ENCODE peak calls at places on chromosomes 13 and 19, in eight cellular contexts. One of them, this sample, is unnamed.

GRCh38 chr13:100075700-100076587 is 12.9 kb upstream of the PCCA start:
- DNase-seq in body of pancreas: no peak
- DNase-seq in left ventricle myocardium inferior: no peak
- DNase-seq in fibroblast of lung: no peak
- DNase-seq in OCI-LY7: no peak
- DNase-seq in mammary epithelial cell: no peak
- DNase-seq in breast epithelium: no peak
- DNase-seq in colonic mucosa: peak; percentile 25
- DNase-seq in this sample: no peak

GRCh38 chr13:54232700-54233099 is 1204.1 kb downstream of the OLFM4 start:
- DNase-seq in colonic mucosa: no peak
- DNase-seq in breast epithelium: no peak
- DNase-seq in left ventricle myocardium inferior: no peak
- DNase-seq in OCI-LY7: no peak
- DNase-seq in body of pancreas: no peak
- DNase-seq in fibroblast of lung: no peak
- DNase-seq in mammary epithelial cell: no peak
- DNase-seq in this sample: no peak

GRCh38 chr13:29140277-29140676 is 320.1 kb downstream of the MTUS2 start:
- DNase-seq in left ventricle myocardium inferior: peak; percentile 18
- DNase-seq in colonic mucosa: no peak
- DNase-seq in fibroblast of lung: peak; percentile 0
- DNase-seq in mammary epithelial cell: no peak
- DNase-seq in breast epithelium: no peak
- DNase-seq in body of pancreas: no peak
- DNase-seq in OCI-LY7: no peak
- DNase-seq in this sample: no peak

GRCh38 chr19:2385053-2385721 is 25.1 kb downstream of the TMPRSS9 start:
- DNase-seq in fibroblast of lung: peak; percentile 85
- DNase-seq in left ventricle myocardium inferior: no peak
- DNase-seq in breast epithelium: peak; percentile 66
- DNase-seq in OCI-LY7: peak; percentile 21
- DNase-seq in mammary epithelial cell: peak; percentile 89
- DNase-seq in colonic mucosa: peak; percentile 66
- DNase-seq in body of pancreas: peak; percentile 30
- DNase-seq in this sample: peak; percentile 96

GRCh38 chr19:50384685-50385535 is 763 bp downstream of the POLD1 start:
- DNase-seq in OCI-LY7: no peak
- DNase-seq in colonic mucosa: no peak
- DNase-seq in mammary epithelial cell: peak; percentile 68
- DNase-seq in body of pancreas: no peak
- DNase-seq in breast epithelium: no peak
- DNase-seq in left ventricle myocardium inferior: no peak
- DNase-seq in fibroblast of lung: peak; percentile 48
- DNase-seq in this sample: peak; percentile 25

GRCh38 chr13:79631260-79631659 is 150.3 kb downstream of the NDFIP2 start:
- DNase-seq in mammary epithelial cell: peak; percentile 97
- DNase-seq in left ventricle myocardium inferior: no peak
- DNase-seq in body of pancreas: no peak
- DNase-seq in fibroblast of lung: peak; percentile 75
- DNase-seq in breast epithelium: peak; percentile 65
- DNase-seq in colonic mucosa: no peak
- DNase-seq in OCI-LY7: no peak
- DNase-seq in this sample: peak; percentile 91

GRCh38 chr13:93625536-93625935 is 398.9 kb downstream of the GPC6 start:
- DNase-seq in mammary epithelial cell: no peak
- DNase-seq in left ventricle myocardium inferior: no peak
- DNase-seq in body of pancreas: no peak
- DNase-seq in OCI-LY7: no peak
- DNase-seq in fibroblast of lung: no peak
- DNase-seq in colonic mucosa: no peak
- DNase-seq in breast epithelium: no peak
- DNase-seq in this sample: no peak

GRCh38 chr19:51365211-51366049 is 758 bp downstream of the ETFB start:
- DNase-seq in breast epithelium: no peak
- DNase-seq in colonic mucosa: peak; percentile 53
- DNase-seq in left ventricle myocardium inferior: no peak
- DNase-seq in fibroblast of lung: peak; percentile 61
- DNase-seq in body of pancreas: peak; percentile 55
- DNase-seq in OCI-LY7: peak; percentile 58
- DNase-seq in mammary epithelial cell: peak; percentile 24
- DNase-seq in this sample: no peak

GRCh38 chr19:48739400-48739825 is 997 bp downstream of the RASIP1 start:
- DNase-seq in body of pancreas: no peak
- DNase-seq in fibroblast of lung: no peak
- DNase-seq in OCI-LY7: no peak
- DNase-seq in mammary epithelial cell: no peak
- DNase-seq in colonic mucosa: no peak
- DNase-seq in breast epithelium: no peak
- DNase-seq in left ventricle myocardium inferior: no peak
- DNase-seq in this sample: no peak

GRCh38 chr13:50075619-50076097 is 60.4 kb downstream of the KCNRG start:
- DNase-seq in mammary epithelial cell: peak; percentile 38
- DNase-seq in breast epithelium: no peak
- DNase-seq in colonic mucosa: no peak
- DNase-seq in body of pancreas: no peak
- DNase-seq in fibroblast of lung: no peak
- DNase-seq in OCI-LY7: peak; percentile 62
- DNase-seq in left ventricle myocardium inferior: no peak
- DNase-seq in this sample: no peak

GRCh38 chr13:99686157-99686572 is 184.9 kb downstream of the TM9SF2 start:
- DNase-seq in left ventricle myocardium inferior: peak; percentile 53
- DNase-seq in breast epithelium: no peak
- DNase-seq in body of pancreas: peak; percentile 66
- DNase-seq in colonic mucosa: peak; percentile 62
- DNase-seq in OCI-LY7: no peak
- DNase-seq in fibroblast of lung: peak; percentile 46
- DNase-seq in mammary epithelial cell: no peak
- DNase-seq in this sample: no peak

GRCh38 chr19:1400281-1401137 is 833 bp downstream of the GAMT start:
- DNase-seq in colonic mucosa: no peak
- DNase-seq in body of pancreas: peak; percentile 88
- DNase-seq in left ventricle myocardium inferior: peak; percentile 71
- DNase-seq in OCI-LY7: no peak
- DNase-seq in mammary epithelial cell: no peak
- DNase-seq in breast epithelium: no peak
- DNase-seq in fibroblast of lung: no peak
- DNase-seq in this sample: no peak

GRCh38 chr13:114151565-114152284 is 19.3 kb upstream of the RASA3 start:
- DNase-seq in mammary epithelial cell: peak; percentile 88
- DNase-seq in breast epithelium: peak; percentile 80
- DNase-seq in colonic mucosa: peak; percentile 93
- DNase-seq in fibroblast of lung: peak; percentile 41
- DNase-seq in left ventricle myocardium inferior: no peak
- DNase-seq in body of pancreas: peak; percentile 80
- DNase-seq in OCI-LY7: no peak
- DNase-seq in this sample: peak; percentile 84

GRCh38 chr19:10309423-10309822 is at the start of gene ZGLP1:
- DNase-seq in left ventricle myocardium inferior: no peak
- DNase-seq in colonic mucosa: no peak
- DNase-seq in mammary epithelial cell: no peak
- DNase-seq in body of pancreas: no peak
- DNase-seq in breast epithelium: no peak
- DNase-seq in OCI-LY7: no peak
- DNase-seq in fibroblast of lung: no peak
- DNase-seq in this sample: no peak

GRCh38 chr13:72565893-72566292 is 161.5 kb downstream of the MZT1 start:
- DNase-seq in OCI-LY7: peak; percentile 43
- DNase-seq in mammary epithelial cell: no peak
- DNase-seq in body of pancreas: no peak
- DNase-seq in colonic mucosa: no peak
- DNase-seq in breast epithelium: no peak
- DNase-seq in fibroblast of lung: no peak
- DNase-seq in left ventricle myocardium inferior: no peak
- DNase-seq in this sample: peak; percentile 11

GRCh38 chr13:50015263-50015662 is at the start of gene KCNRG:
- DNase-seq in breast epithelium: no peak
- DNase-seq in fibroblast of lung: peak; percentile 44
- DNase-seq in body of pancreas: no peak
- DNase-seq in colonic mucosa: no peak
- DNase-seq in mammary epithelial cell: peak; percentile 4
- DNase-seq in OCI-LY7: no peak
- DNase-seq in left ventricle myocardium inferior: no peak
- DNase-seq in this sample: no peak

GRCh38 chr19:35167251-35168119 is 12.9 kb downstream of the FXYD5 start:
- DNase-seq in left ventricle myocardium inferior: no peak
- DNase-seq in colonic mucosa: no peak
- DNase-seq in body of pancreas: no peak
- DNase-seq in fibroblast of lung: no peak
- DNase-seq in mammary epithelial cell: no peak
- DNase-seq in breast epithelium: no peak
- DNase-seq in OCI-LY7: no peak
- DNase-seq in this sample: no peak

GRCh38 chr19:35031072-35031881 is 1.0 kb downstream of the SCN1B start:
- DNase-seq in mammary epithelial cell: peak; percentile 11
- DNase-seq in fibroblast of lung: peak; percentile 32
- DNase-seq in breast epithelium: no peak
- DNase-seq in left ventricle myocardium inferior: peak; percentile 54
- DNase-seq in body of pancreas: no peak
- DNase-seq in colonic mucosa: no peak
- DNase-seq in OCI-LY7: no peak
- DNase-seq in this sample: no peak

GRCh38 chr19:492091-492531 is 4.2 kb upstream of the MADCAM1 start:
- DNase-seq in mammary epithelial cell: no peak
- DNase-seq in left ventricle myocardium inferior: no peak
- DNase-seq in colonic mucosa: no peak
- DNase-seq in breast epithelium: no peak
- DNase-seq in fibroblast of lung: no peak
- DNase-seq in body of pancreas: no peak
- DNase-seq in OCI-LY7: peak; percentile 53
- DNase-seq in this sample: no peak

GRCh38 chr13:108858676-108859075 is 229.3 kb downstream of the MYO16 start:
- DNase-seq in fibroblast of lung: no peak
- DNase-seq in body of pancreas: no peak
- DNase-seq in OCI-LY7: no peak
- DNase-seq in colonic mucosa: no peak
- DNase-seq in breast epithelium: no peak
- DNase-seq in left ventricle myocardium inferior: no peak
- DNase-seq in mammary epithelial cell: no peak
- DNase-seq in this sample: no peak

GRCh38 chr13:110798595-110798994 is 85.1 kb downstream of the ING1 start:
- DNase-seq in fibroblast of lung: no peak
- DNase-seq in left ventricle myocardium inferior: no peak
- DNase-seq in breast epithelium: no peak
- DNase-seq in mammary epithelial cell: no peak
- DNase-seq in OCI-LY7: no peak
- DNase-seq in body of pancreas: no peak
- DNase-seq in colonic mucosa: no peak
- DNase-seq in this sample: no peak

DNA sequence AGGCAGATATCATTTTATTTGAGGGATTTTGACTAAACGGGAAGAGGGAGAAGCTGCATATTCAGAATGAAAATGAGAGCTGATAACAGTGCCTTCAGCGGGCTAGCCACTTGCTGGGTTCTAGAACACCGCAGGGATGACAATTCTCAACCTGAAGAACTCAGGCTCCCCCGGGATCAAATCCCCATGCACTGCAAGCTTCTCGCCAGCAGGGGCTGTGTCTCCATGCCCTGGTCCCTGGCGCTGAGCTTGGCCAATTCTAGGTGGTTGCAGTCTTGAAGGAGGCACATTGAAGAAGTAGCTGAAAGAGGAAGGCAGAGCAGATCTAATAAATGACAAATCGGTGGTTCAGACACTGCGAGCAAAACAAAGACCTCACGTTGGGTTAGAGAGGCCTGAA is 128.7 kb downstream of the UQCRFS1 start:
- DNase-seq in breast epithelium: no peak
- DNase-seq in body of pancreas: no peak
- DNase-seq in mammary epithelial cell: no peak
- DNase-seq in OCI-LY7: peak; percentile 4
- DNase-seq in fibroblast of lung: no peak
- DNase-seq in colonic mucosa: no peak
- DNase-seq in left ventricle myocardium inferior: no peak
- DNase-seq in this sample: peak; percentile 6
- TF ChIP-seq CTCF in breast epithelium: no peak
- TF ChIP-seq CTCF in body of pancreas: no peak
- TF ChIP-seq CTCF in mammary epithelial cell: no peak
- TF ChIP-seq CTCF in OCI-LY7: peak; percentile 54
- TF ChIP-seq CTCF in fibroblast of lung: peak; percentile 51
- TF ChIP-seq CTCF in colonic mucosa: no peak
- TF ChIP-seq CTCF in left ventricle myocardium inferior: peak; percentile 31
- TF ChIP-seq CTCF in this sample: no peak

GRCh38 chr19:17805427-17805826 is 10.5 kb downstream of the B3GNT3 start:
- DNase-seq in OCI-LY7: no peak
- DNase-seq in body of pancreas: no peak
- DNase-seq in mammary epithelial cell: no peak
- DNase-seq in colonic mucosa: no peak
- DNase-seq in fibroblast of lung: no peak
- DNase-seq in left ventricle myocardium inferior: no peak
- DNase-seq in breast epithelium: no peak
- DNase-seq in this sample: no peak
- H3K27ac ChIP-seq in OCI-LY7: no peak overlapping the region
- H3K27ac ChIP-seq in body of pancreas: no peak overlapping the region
- H3K27ac ChIP-seq in mammary epithelial cell: no peak overlapping the region
- H3K27ac ChIP-seq in colonic mucosa: no peak overlapping the region
- H3K27ac ChIP-seq in fibroblast of lung: no peak overlapping the region
- H3K27ac ChIP-seq in left ventricle myocardium inferior: no peak overlapping the region
- H3K27ac ChIP-seq in breast epithelium: no peak overlapping the region
- H3K27ac ChIP-seq in this sample: no peak overlapping the region

GRCh38 chr19:53365134-53365898 is at the start of gene ZNF525:
- DNase-seq in mammary epithelial cell: peak; percentile 89
- DNase-seq in breast epithelium: peak; percentile 91
- DNase-seq in colonic mucosa: peak; percentile 96
- DNase-seq in OCI-LY7: peak; percentile 93
- DNase-seq in body of pancreas: peak; percentile 93
- DNase-seq in fibroblast of lung: peak; percentile 65
- DNase-seq in left ventricle myocardium inferior: peak; percentile 89
- DNase-seq in this sample: peak; percentile 91
- TF ChIP-seq CTCF in mammary epithelial cell: no peak
- TF ChIP-seq CTCF in breast epithelium: peak; percentile 22
- TF ChIP-seq CTCF in colonic mucosa: peak; percentile 49
- TF ChIP-seq CTCF in OCI-LY7: peak; percentile 23
- TF ChIP-seq CTCF in body of pancreas: peak; percentile 26
- TF ChIP-seq CTCF in fibroblast of lung: peak; percentile 3
- TF ChIP-seq CTCF in left ventricle myocardium inferior: peak; percentile 46
- TF ChIP-seq CTCF in this sample: no peak

GRCh38 chr19:40228371-40228770 is 1.9 kb upstream of the CCNP start:
- DNase-seq in colonic mucosa: no peak
- DNase-seq in breast epithelium: no peak
- DNase-seq in left ventricle myocardium inferior: no peak
- DNase-seq in OCI-LY7: no peak
- DNase-seq in fibroblast of lung: no peak
- DNase-seq in body of pancreas: no peak
- DNase-seq in mammary epithelial cell: no peak
- DNase-seq in this sample: no peak

GRCh38 chr19:40229484-40229883 is 3.0 kb upstream of the CCNP start:
- DNase-seq in OCI-LY7: no peak
- DNase-seq in breast epithelium: no peak
- DNase-seq in colonic mucosa: no peak
- DNase-seq in fibroblast of lung: peak; percentile 67
- DNase-seq in mammary epithelial cell: no peak
- DNase-seq in left ventricle myocardium inferior: no peak
- DNase-seq in body of pancreas: no peak
- DNase-seq in this sample: no peak

GRCh38 chr19:40231057-40231456 is 4.6 kb upstream of the CCNP start:
- DNase-seq in colonic mucosa: no peak
- DNase-seq in mammary epithelial cell: no peak
- DNase-seq in body of pancreas: no peak
- DNase-seq in breast epithelium: no peak
- DNase-seq in fibroblast of lung: no peak
- DNase-seq in OCI-LY7: no peak
- DNase-seq in left ventricle myocardium inferior: no peak
- DNase-seq in this sample: no peak

GRCh38 chr19:40229926-40230417 is 3.5 kb upstream of the CCNP start:
- DNase-seq in fibroblast of lung: no peak
- DNase-seq in colonic mucosa: no peak
- DNase-seq in left ventricle myocardium inferior: no peak
- DNase-seq in body of pancreas: no peak
- DNase-seq in mammary epithelial cell: no peak
- DNase-seq in OCI-LY7: no peak
- DNase-seq in breast epithelium: no peak
- DNase-seq in this sample: no peak

GRCh38 chr19:40228863-40229262 is 2.4 kb upstream of the CCNP start:
- DNase-seq in left ventricle myocardium inferior: no peak
- DNase-seq in OCI-LY7: no peak
- DNase-seq in breast epithelium: no peak
- DNase-seq in fibroblast of lung: no peak
- DNase-seq in colonic mucosa: no peak
- DNase-seq in body of pancreas: no peak
- DNase-seq in mammary epithelial cell: no peak
- DNase-seq in this sample: no peak
- H3K27ac ChIP-seq in left ventricle myocardium inferior: no peak overlapping the region
- H3K27ac ChIP-seq in OCI-LY7: no peak overlapping the region
- H3K27ac ChIP-seq in breast epithelium: no peak overlapping the region
- H3K27ac ChIP-seq in fibroblast of lung: no peak overlapping the region
- H3K27ac ChIP-seq in colonic mucosa: no peak overlapping the region
- H3K27ac ChIP-seq in body of pancreas: no peak overlapping the region
- H3K27ac ChIP-seq in mammary epithelial cell: no peak overlapping the region
- H3K27ac ChIP-seq in this sample: no peak overlapping the region

This sample was measured in RWPE1.